ENCODE peak calls at places on chromosomes 13 and 19, in four cellular contexts. One of them, this sample, is unnamed.

GRCh38 chr13:106534844-106535551 is 464 bp downstream of the EFNB2 start:
- DNase-seq in GM23248: peak; percentile 24
- DNase-seq in adipocyte: peak; percentile 58
- DNase-seq in neural progenitor cell: no peak
- DNase-seq in this sample: peak; percentile 35

GRCh38 chr19:4522291-4523002 is 4.2 kb upstream of the PLIN4 start:
- DNase-seq in GM23248: no peak
- DNase-seq in adipocyte: no peak
- DNase-seq in neural progenitor cell: no peak
- DNase-seq in this sample: no peak

GRCh38 chr13:75310005-75310580 is 171.9 kb downstream of the TBC1D4 start:
- DNase-seq in GM23248: no peak
- DNase-seq in adipocyte: no peak
- DNase-seq in neural progenitor cell: no peak
- DNase-seq in this sample: no peak

GRCh38 chr19:6952956-6953355 is 65.6 kb downstream of the ADGRE1 start:
- DNase-seq in GM23248: no peak
- DNase-seq in adipocyte: no peak
- DNase-seq in neural progenitor cell: no peak
- DNase-seq in this sample: no peak

GRCh38 chr19:17830567-17831418 is 9.5 kb upstream of the INSL3 start:
- DNase-seq in GM23248: peak; percentile 73
- DNase-seq in adipocyte: peak; percentile 55
- DNase-seq in neural progenitor cell: peak; percentile 96
- DNase-seq in this sample: peak; percentile 99

GRCh38 chr19:1177322-1178114 is 3.5 kb upstream of the SBNO2 start:
- DNase-seq in GM23248: peak; percentile 98
- DNase-seq in adipocyte: peak; percentile 95
- DNase-seq in neural progenitor cell: no peak
- DNase-seq in this sample: no peak

GRCh38 chr19:4896372-4896771 is 6.3 kb downstream of the ARRDC5 start:
- DNase-seq in GM23248: peak; percentile 68
- DNase-seq in adipocyte: no peak
- DNase-seq in neural progenitor cell: no peak
- DNase-seq in this sample: no peak

GRCh38 chr19:40641306-40641705 is 40.1 kb downstream of the LTBP4 start:
- DNase-seq in GM23248: no peak
- DNase-seq in adipocyte: no peak
- DNase-seq in neural progenitor cell: no peak
- DNase-seq in this sample: no peak

GRCh38 chr13:107099661-107100060 is 531.7 kb upstream of the ARGLU1 start:
- DNase-seq in GM23248: peak; percentile 82
- DNase-seq in adipocyte: peak; percentile 69
- DNase-seq in neural progenitor cell: no peak
- DNase-seq in this sample: no peak

GRCh38 chr19:13195678-13196077 is 45.5 kb downstream of the IER2 start:
- DNase-seq in GM23248: no peak
- DNase-seq in adipocyte: no peak
- DNase-seq in neural progenitor cell: peak; percentile 79
- DNase-seq in this sample: no peak

DNA sequence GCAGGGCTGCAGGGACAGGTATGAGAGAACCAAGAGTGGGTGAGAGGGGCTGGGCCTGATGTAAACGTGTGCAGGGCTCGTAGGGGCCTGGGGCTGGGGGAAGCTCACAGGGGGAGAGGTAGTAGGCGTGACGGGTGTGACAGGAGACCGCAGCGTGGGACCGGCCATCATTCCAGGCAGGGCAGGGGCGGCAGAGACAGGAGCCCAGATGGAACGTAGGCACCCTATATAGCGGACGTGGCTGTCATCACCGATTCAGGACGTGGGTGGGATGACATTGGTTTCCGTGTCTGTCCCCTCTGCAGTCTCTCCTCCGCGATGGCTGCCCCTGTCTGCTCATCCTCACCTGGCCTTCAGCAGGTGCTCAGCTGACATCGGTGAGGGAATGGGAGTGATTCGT is 48.4 kb downstream of the IER2 start:
- DNase-seq in GM23248: no peak
- DNase-seq in adipocyte: no peak
- DNase-seq in neural progenitor cell: no peak
- DNase-seq in this sample: no peak
- H3K4me1 ChIP-seq in GM23248: no peaks in the 10 kb centered on the region
- H3K4me1 ChIP-seq in adipocyte: no peaks in the 10 kb centered on the region
- H3K4me1 ChIP-seq in neural progenitor cell: no peaks in the 10 kb centered on the region
- H3K4me1 ChIP-seq in this sample: no peaks in the 10 kb centered on the region

GRCh38 chr13:108313382-108313781 is 43.9 kb downstream of the TNFSF13B start:
- DNase-seq in GM23248: no peak
- DNase-seq in adipocyte: no peak
- DNase-seq in neural progenitor cell: no peak
- DNase-seq in this sample: no peak
- H3K4me1 ChIP-seq in GM23248: no peaks in the 10 kb centered on the region
- H3K4me1 ChIP-seq in adipocyte: no peaks in the 10 kb centered on the region
- H3K4me1 ChIP-seq in neural progenitor cell: no peaks in the 10 kb centered on the region
- H3K4me1 ChIP-seq in this sample: no peaks in the 10 kb centered on the region

GRCh38 chr13:43365042-43365344 is 341.6 kb downstream of the DNAJC15 start:
- DNase-seq in GM23248: no peak
- DNase-seq in adipocyte: no peak
- DNase-seq in neural progenitor cell: no peak
- DNase-seq in this sample: no peak
- H3K4me1 ChIP-seq in GM23248: peaks cover 38% of the 10 kb centered on the region
- H3K4me1 ChIP-seq in adipocyte: peaks cover 32% of the 10 kb centered on the region
- H3K4me1 ChIP-seq in neural progenitor cell: peaks cover 22% of the 10 kb centered on the region
- H3K4me1 ChIP-seq in this sample: peaks cover 39% of the 10 kb centered on the region

GRCh38 chr19:46224773-46225172 is 4.8 kb upstream of the IGFL1 start:
- DNase-seq in GM23248: no peak
- DNase-seq in adipocyte: no peak
- DNase-seq in neural progenitor cell: no peak
- DNase-seq in this sample: no peak
- H3K4me1 ChIP-seq in GM23248: peaks cover 7% of the 10 kb centered on the region
- H3K4me1 ChIP-seq in adipocyte: peaks cover 11% of the 10 kb centered on the region
- H3K4me1 ChIP-seq in neural progenitor cell: no peaks in the 10 kb centered on the region
- H3K4me1 ChIP-seq in this sample: no peaks in the 10 kb centered on the region

DNA sequence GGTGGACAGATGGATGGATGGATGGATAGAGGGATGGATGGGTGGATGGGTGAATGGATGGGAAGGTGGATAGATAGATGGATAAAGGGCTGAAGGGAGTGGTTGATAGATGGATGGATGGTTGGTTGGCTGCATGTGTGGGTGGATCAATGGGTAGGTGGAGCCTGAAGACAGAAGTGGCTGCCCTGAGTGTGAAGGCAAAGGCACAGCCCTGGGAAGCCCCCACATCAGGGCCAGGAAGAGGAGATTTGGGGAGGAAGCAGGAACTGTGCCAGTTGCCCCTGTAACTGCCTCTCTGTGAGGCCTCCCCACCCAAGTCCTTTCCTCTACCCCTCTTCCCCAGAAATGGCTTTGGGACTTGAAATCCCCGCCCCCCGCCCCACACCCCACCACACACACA is 43.4 kb upstream of the NFIC start:
- DNase-seq in GM23248: no peak
- DNase-seq in adipocyte: no peak
- DNase-seq in neural progenitor cell: no peak
- DNase-seq in this sample: no peak
- H3K4me1 ChIP-seq in GM23248: no peaks in the 10 kb centered on the region
- H3K4me1 ChIP-seq in adipocyte: peaks cover 5% of the 10 kb centered on the region
- H3K4me1 ChIP-seq in neural progenitor cell: no peaks in the 10 kb centered on the region
- H3K4me1 ChIP-seq in this sample: no peaks in the 10 kb centered on the region